ENCODE peak calls at places on chromosomes 12 and 14, in six cellular contexts. O is A549, P is AG10803, A is HepG2, U is tibial artery, R is AG09309. H is an unnamed sample.

GRCh38 chr12:7439579-7440505 is 4.1 kb downstream of the CD163L1 start:
- DNase-seq in O (peak; percentile 93), P (peak; percentile 68), A (no peak), U (no peak), R (no peak), H (peak; percentile 8)

GRCh38 chr12:60020068-60020467 is 424.2 kb downstream of the SLC16A7 start:
- DNase-seq in O (no peak), P (no peak), A (no peak), U (no peak), R (no peak), H (no peak)

GRCh38 chr14:97873291-97873690 is 1076.1 kb downstream of the VRK1 start:
- DNase-seq in O (no peak), P (no peak), A (no peak), U (no peak), R (no peak), H (peak; percentile 11)

GRCh38 chr12:28222081-28222700 is 31.9 kb downstream of the CCDC91 start:
- DNase-seq in O (no peak), P (no peak), A (no peak), U (no peak), R (no peak), H (no peak)

GRCh38 chr12:89469361-89469760 is 55.2 kb downstream of the GALNT4 start:
- DNase-seq in O (no peak), P (peak; percentile 29), A (no peak), U (no peak), R (no peak), H (no peak)

GRCh38 chr14:74401504-74402241 is 24.3 kb downstream of the SYNDIG1L start:
- DNase-seq in O (no peak), P (no peak), A (no peak), U (peak; percentile 39), R (no peak), H (peak; percentile 27)

GRCh38 chr14:89794096-89794495 is 160.4 kb downstream of the EFCAB11 start:
- DNase-seq in O (no peak), P (peak; percentile 26), A (no peak), U (peak; percentile 77), R (no peak), H (no peak)

GRCh38 chr12:131803995-131804521 is 24.1 kb upstream of the MMP17 start:
- DNase-seq in O (no peak), P (peak; percentile 75), A (no peak), U (no peak), R (no peak), H (peak; percentile 37)

GRCh38 chr12:8819676-8819980 is 2.8 kb upstream of the A2ML1 start:
- DNase-seq in O (peak; percentile 11), P (no peak), A (no peak), U (no peak), R (no peak), H (no peak)

GRCh38 chr12:124419292-124420040 is 124.6 kb downstream of the RFLNA start:
- DNase-seq in O (no peak), P (no peak), A (no peak), U (no peak), R (no peak), H (no peak)

GRCh38 chr14:87233266-87233665 is 759.7 kb downstream of the GALC start:
- DNase-seq in O (no peak), P (no peak), A (no peak), U (no peak), R (no peak), H (no peak)

GRCh38 chr12:56296207-56296785 is 3.8 kb downstream of the CS start:
- DNase-seq in O (no peak), P (no peak), A (no peak), U (no peak), R (no peak), H (no peak)

GRCh38 chr14:35826952-35827416 is 846 bp downstream of the BRMS1L start:
- DNase-seq in O (no peak), P (no peak), A (no peak), U (no peak), R (no peak), H (no peak)

GRCh38 chr14:99432491-99432890 is 48.2 kb downstream of the SETD3 start:
- DNase-seq in O (no peak), P (peak; percentile 14), A (no peak), U (no peak), R (no peak), H (no peak)

GRCh38 chr12:28963554-28963953 is 185.5 kb upstream of the FAR2 start:
- DNase-seq in O (peak; percentile 34), P (peak; percentile 53), A (no peak), U (no peak), R (no peak), H (no peak)

GRCh38 chr12:108804361-108804949 is 52.9 kb downstream of the SSH1 start:
- DNase-seq in O (no peak), P (peak; percentile 99), A (no peak), U (peak; percentile 70), R (peak; percentile 94), H (no peak)

GRCh38 chr12:98751580-98752115 is 106.6 kb downstream of the APAF1 start:
- DNase-seq in O (no peak), P (no peak), A (no peak), U (no peak), R (no peak), H (no peak)

GRCh38 chr14:103679351-103679750 is 35.9 kb downstream of the XRCC3 start:
- DNase-seq in O (peak; percentile 47), P (peak; percentile 39), A (peak; percentile 6), U (peak; percentile 47), R (no peak), H (peak; percentile 11)

GRCh38 chr14:59377991-59378720 is 87.0 kb downstream of the GPR135 start:
- DNase-seq in O (no peak), P (no peak), A (no peak), U (no peak), R (no peak), H (peak; percentile 25)

GRCh38 chr12:45017916-45018315 is 33.0 kb downstream of the DBX2 start:
- DNase-seq in O (no peak), P (no peak), A (no peak), U (no peak), R (no peak), H (no peak)

GRCh38 chr14:104222396-104223036 is 84.1 kb downstream of the KIF26A start:
- DNase-seq in O (no peak), P (no peak), A (no peak), U (no peak), R (no peak), H (no peak)

GRCh38 chr12:123445388-123446344 is 9.2 kb upstream of the RILPL2 start:
- DNase-seq in O (peak; percentile 56), P (peak; percentile 77), A (no peak), U (peak; percentile 50), R (peak; percentile 40), H (no peak)

GRCh38 chr14:89146291-89146690 is 270.7 kb downstream of the FOXN3 start:
- DNase-seq in O (no peak), P (peak; percentile 20), A (no peak), U (no peak), R (no peak), H (no peak)

GRCh38 chr14:104370256-104370870 is 209.2 kb upstream of the C14orf180 start:
- DNase-seq in O (peak; percentile 49), P (no peak), A (peak; percentile 15), U (no peak), R (no peak), H (peak; percentile 39)

GRCh38 chr12:114293571-114294302 is 112.2 kb downstream of the TBX5 start:
- DNase-seq in O (no peak), P (no peak), A (no peak), U (no peak), R (no peak), H (no peak)

GRCh38 chr12:61138381-61138759 is 1121.8 kb upstream of the USP15 start:
- DNase-seq in O (no peak), P (no peak), A (no peak), U (no peak), R (no peak), H (no peak)

GRCh38 chr12:29242921-29243431 is 93.9 kb downstream of the FAR2 start:
- DNase-seq in O (no peak), P (no peak), A (no peak), U (no peak), R (no peak), H (peak; percentile 70)

GRCh38 chr12:112025808-112026375 is 12.7 kb downstream of the ERP29 start:
- DNase-seq in O (no peak), P (no peak), A (no peak), U (no peak), R (no peak), H (no peak)

GRCh38 chr12:88181881-88182280 is 39.8 kb downstream of the TMTC3 start:
- DNase-seq in O (no peak), P (no peak), A (no peak), U (no peak), R (no peak), H (peak; percentile 20)

GRCh38 chr14:39430762-39431415 is 1.3 kb downstream of the FBXO33 start:
- DNase-seq in O (peak; percentile 4), P (peak; percentile 12), A (peak; percentile 38), U (no peak), R (no peak), H (no peak)

GRCh38 chr12:3225154-3225795 is 148.1 kb downstream of the TSPAN9 start:
- DNase-seq in O (no peak), P (peak; percentile 27), A (no peak), U (no peak), R (no peak), H (no peak)

GRCh38 chr14:54532111-54533012 is 22.7 kb downstream of the CGRRF1 start:
- DNase-seq in O (no peak), P (no peak), A (no peak), U (no peak), R (no peak), H (no peak)
- H3K4me3 ChIP-seq in O (no peak overlapping the region), P (no peak overlapping the region), A (no peak overlapping the region), U (no peak overlapping the region), R (no peak overlapping the region), H (no peak overlapping the region)

DNA sequence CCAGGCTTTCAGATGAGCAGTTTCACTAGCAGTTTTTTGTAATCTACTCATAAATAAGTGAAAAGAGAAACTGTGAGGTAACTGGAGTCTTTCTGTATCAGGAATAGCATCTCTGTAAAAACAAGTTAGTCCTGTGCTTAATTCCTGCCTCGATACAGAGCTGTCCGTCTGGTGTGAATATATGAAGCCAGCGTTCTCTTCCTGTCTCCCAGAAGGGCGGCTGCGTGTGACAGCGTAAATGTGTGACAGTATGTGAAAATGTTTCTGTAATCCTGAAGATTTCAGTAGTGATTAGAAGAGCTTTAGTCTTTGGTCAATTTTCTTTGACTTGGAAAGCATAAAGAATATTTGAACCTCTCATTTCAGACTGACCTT is 150.3 kb downstream of the FBXL14 start:
- DNase-seq in O (no peak), P (no peak), A (no peak), U (no peak), R (no peak), H (no peak)
- H3K4me3 ChIP-seq in O (no peak overlapping the region), P (no peak overlapping the region), A (no peak overlapping the region), U (peak overlapping the region; percentile 38), R (no peak overlapping the region), H (no peak overlapping the region)

GRCh38 chr12:53218551-53219114 is 11.6 kb upstream of the ITGB7 start:
- DNase-seq in O (no peak), P (peak; percentile 42), A (no peak), U (no peak), R (no peak), H (no peak)
- H3K4me3 ChIP-seq in O (peak overlapping the region; percentile 61), P (peak overlapping the region; percentile 90), A (no peak overlapping the region), U (peak overlapping the region; percentile 66), R (peak overlapping the region; percentile 83), H (no peak overlapping the region)

DNA sequence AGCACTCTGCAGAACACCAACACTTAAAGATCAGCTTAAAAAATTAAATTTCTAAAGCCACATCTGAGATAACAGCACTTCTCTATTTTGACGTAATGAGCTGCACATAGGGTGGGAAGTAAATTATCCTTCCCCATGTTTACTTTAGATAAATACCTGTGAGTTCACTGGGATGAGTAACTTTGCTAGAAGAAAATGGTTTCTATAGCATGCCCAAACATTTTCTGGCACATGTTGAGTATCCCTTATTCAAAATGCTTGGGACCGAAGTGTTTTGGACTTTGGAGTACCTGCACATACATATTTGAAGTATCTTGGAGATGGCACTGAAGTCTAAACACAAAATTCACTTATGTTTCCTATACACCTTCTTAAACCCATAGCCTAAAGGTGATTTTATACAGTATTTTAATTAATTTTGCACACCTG is 6.6 kb downstream of the SLC38A2 start:
- DNase-seq in O (no peak), P (no peak), A (no peak), U (no peak), R (no peak), H (peak; percentile 27)
- H3K4me3 ChIP-seq in O (peak overlapping the region; percentile 91), P (peak overlapping the region; percentile 84), A (peak overlapping the region; percentile 84), U (peak overlapping the region; percentile 88), R (peak overlapping the region; percentile 88), H (no peak overlapping the region)